ENCODE peak calls at places on chromosomes 12 and 14, in six cellular contexts. J, A, V, I, O and D are unnamed samples. For H3K9me3 and H3K4me1, the result is how much of the 10 kb centered on the place peaks cover.

GRCh38 chr12:57888407-57889157 is 42.1 kb upstream of the CTDSP2 start:
- DNase-seq in O (no peak), J (no peak), A (peak), I (no peak), V (peak), D (no peak)

GRCh38 chr14:84453541-84453940 is 1076.4 kb upstream of the FLRT2 start:
- DNase-seq in A (no peak), J (no peak), I (no peak), V (no peak), O (no peak), D (no peak)

GRCh38 chr12:66549050-66549389 is 129.9 kb downstream of the GRIP1 start:
- DNase-seq in A (no peak), O (no peak), I (no peak), V (no peak), J (no peak), D (no peak)

GRCh38 chr14:95500201-95500681 is 16.2 kb downstream of the SYNE3 start:
- DNase-seq in V (no peak), J (no peak), I (no peak), A (no peak), O (no peak), D (no peak)

GRCh38 chr12:13198240-13198639 is 1.7 kb downstream of the EMP1 start:
- DNase-seq in A (no peak), O (no peak), V (no peak), I (no peak), J (no peak), D (no peak)

GRCh38 chr12:109098142-109098652 is 800 bp downstream of the UNG start:
- DNase-seq in J (peak), A (no peak), V (no peak), O (no peak), I (no peak), D (peak)

GRCh38 chr14:32043624-32044023 is 33.5 kb upstream of the ARHGAP5 start:
- DNase-seq in O (no peak), I (no peak), J (no peak), V (no peak), A (no peak), D (no peak)

GRCh38 chr14:81396108-81396507 is 4.0 kb downstream of the STON2 start:
- DNase-seq in O (no peak), A (no peak), I (no peak), V (no peak), J (no peak), D (no peak)

GRCh38 chr12:1201030-1201429 is 210.0 kb downstream of the ERC1 start:
- DNase-seq in A (no peak), O (no peak), J (no peak), I (no peak), V (no peak), D (no peak)

DNA sequence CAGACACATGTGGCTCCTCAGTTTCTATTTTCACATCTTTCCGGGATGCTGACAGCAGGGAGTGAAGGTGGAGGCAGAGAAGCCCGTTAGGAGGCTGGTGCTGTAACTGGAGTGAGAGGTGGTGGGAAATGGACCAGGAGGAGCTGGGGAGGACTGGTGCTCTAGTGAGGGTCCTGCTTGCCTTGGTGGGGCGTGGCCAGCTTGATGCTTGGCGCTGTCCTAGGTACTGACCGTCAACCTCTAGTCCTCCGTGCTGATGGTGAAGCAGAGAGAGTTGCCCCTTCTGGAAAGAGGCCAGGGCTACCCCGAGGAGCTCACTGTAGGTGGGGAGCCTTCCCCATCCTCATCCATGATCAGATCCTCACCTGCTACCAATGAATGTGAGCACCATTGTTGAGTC is 1.4 kb downstream of the TRMT61A start:
- DNase-seq in J (no peak), O (no peak), I (no peak), V (no peak), A (peak), D (no peak)
- H3K4me3 ChIP-seq in J (peak), O (peak), I (no peak), V (peak), A (peak), D (peak)

GRCh38 chr14:105830171-105830570 is 303.8 kb downstream of the TMEM121 start:
- DNase-seq in I (no peak), V (peak), A (no peak), J (no peak), O (no peak), D (no peak)
- H3K9me3 ChIP-seq in I (under half), V (under half), A (under half), J (under half), O (under half), D (under half)

DNA sequence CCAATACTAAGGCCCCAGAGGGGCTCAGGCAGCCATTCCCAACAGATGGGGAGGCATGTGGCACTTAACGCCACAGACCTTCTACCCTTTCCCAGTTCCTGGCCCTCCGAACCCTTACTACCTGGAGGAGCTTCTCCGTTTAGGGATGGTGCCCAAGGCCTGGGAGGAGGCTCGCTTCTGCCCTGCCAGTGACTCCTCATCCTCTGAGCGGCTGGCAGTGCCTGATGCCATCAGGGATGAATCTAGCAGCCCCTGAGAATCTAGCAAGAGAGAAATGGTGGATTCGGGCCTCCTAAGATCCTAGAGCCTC is 2.0 kb downstream of the MCRS1 start:
- DNase-seq in J (no peak), O (no peak), V (no peak), A (no peak), I (no peak), D (no peak)
- H3K4me1 ChIP-seq in J (half or more), O (under half), V (under half), A (under half), I (under half), D (under half)

GRCh38 chr12:122958198-122958888 is 7.9 kb downstream of the ABCB9 start:
- DNase-seq in J (no peak), V (no peak), I (no peak), O (no peak), A (no peak), D (no peak)
- H3K4me3 ChIP-seq in J (no peak), V (no peak), I (no peak), O (no peak), A (no peak), D (no peak)

GRCh38 chr12:126389961-126390360 is 1324.7 kb downstream of the AACS start:
- DNase-seq in I (no peak), A (no peak), O (no peak), J (no peak), V (no peak), D (no peak)
- H3K9me3 ChIP-seq in I (under half), A (under half), O (under half), J (under half), V (under half), D (under half)